ENCODE peak calls at places on chromosomes 3 and 15, in six cellular contexts. Q, S, X, H, N and P are unnamed samples.

GRCh38 chr3:107599755-107600122 is 77.0 kb downstream of the BBX start:
- DNase-seq in Q (no peak), S (no peak), X (no peak), H (no peak), N (no peak), P (no peak)

GRCh38 chr3:186772281-186772885 is 11.0 kb upstream of the EIF4A2 start:
- DNase-seq in Q (no peak), S (no peak), X (no peak), H (no peak), N (no peak), P (no peak)

GRCh38 chr3:189103208-189103607 is 68.6 kb upstream of the TPRG1 start:
- DNase-seq in Q (peak), S (no peak), X (no peak), H (no peak), N (no peak), P (no peak)

GRCh38 chr15:52228928-52229327 is 37.7 kb upstream of the GNB5 start:
- DNase-seq in Q (peak), S (peak), X (peak), H (peak), N (no peak), P (peak)

GRCh38 chr3:191296041-191296541 is 33.1 kb upstream of the CCDC50 start:
- DNase-seq in Q (no peak), S (no peak), X (no peak), H (no peak), N (no peak), P (peak)

GRCh38 chr3:46561951-46562350 is 4.2 kb downstream of the LRRC2 start:
- DNase-seq in Q (no peak), S (no peak), X (no peak), H (no peak), N (no peak), P (no peak)

GRCh38 chr15:100141304-100142080 is 200.3 kb downstream of the ADAMTS17 start:
- DNase-seq in Q (no peak), S (no peak), X (no peak), H (no peak), N (no peak), P (no peak)

GRCh38 chr15:70783610-70784021 is 20.3 kb upstream of the UACA start:
- DNase-seq in Q (peak), S (peak), X (peak), H (no peak), N (no peak), P (peak)

GRCh38 chr15:85607141-85607806 is 187.5 kb downstream of the KLHL25 start:
- DNase-seq in Q (peak), S (peak), X (no peak), H (no peak), N (no peak), P (no peak)
- H3K4me3 ChIP-seq in Q (no peak), S (no peak), X (peak), H (no peak), N (no peak), P (no peak)

GRCh38 chr15:67080118-67080899 is 14.9 kb downstream of the SMAD3 start:
- DNase-seq in Q (no peak), S (peak), X (no peak), H (no peak), N (no peak), P (no peak)
- H3K4me3 ChIP-seq in Q (no peak), S (no peak), X (no peak), H (no peak), N (no peak), P (no peak)

DNA sequence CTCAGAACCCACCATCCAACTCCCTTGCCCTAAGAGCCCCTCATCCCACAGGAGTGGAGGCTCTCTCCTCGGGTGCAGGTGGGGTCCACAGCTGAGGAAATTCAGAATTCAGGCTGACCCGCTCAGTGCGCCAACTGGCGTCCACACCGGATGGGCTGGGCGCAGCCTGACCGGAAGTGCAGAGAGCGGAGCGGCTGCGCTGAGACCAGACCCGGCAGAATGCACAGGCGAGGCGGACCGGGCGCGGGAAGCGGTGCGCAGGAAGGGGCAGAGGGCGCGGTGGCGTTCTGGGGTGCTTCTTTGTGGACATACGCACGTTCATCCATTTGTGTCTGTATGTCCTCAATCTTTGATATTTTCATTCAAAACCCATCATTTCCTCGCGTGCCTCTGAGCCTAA is 210.5 kb upstream of the NDN start:
- DNase-seq in Q (no peak), S (no peak), X (no peak), H (no peak), N (no peak), P (no peak)
- H3K4me3 ChIP-seq in Q (no peak), S (no peak), X (no peak), H (no peak), N (no peak), P (no peak)

DNA sequence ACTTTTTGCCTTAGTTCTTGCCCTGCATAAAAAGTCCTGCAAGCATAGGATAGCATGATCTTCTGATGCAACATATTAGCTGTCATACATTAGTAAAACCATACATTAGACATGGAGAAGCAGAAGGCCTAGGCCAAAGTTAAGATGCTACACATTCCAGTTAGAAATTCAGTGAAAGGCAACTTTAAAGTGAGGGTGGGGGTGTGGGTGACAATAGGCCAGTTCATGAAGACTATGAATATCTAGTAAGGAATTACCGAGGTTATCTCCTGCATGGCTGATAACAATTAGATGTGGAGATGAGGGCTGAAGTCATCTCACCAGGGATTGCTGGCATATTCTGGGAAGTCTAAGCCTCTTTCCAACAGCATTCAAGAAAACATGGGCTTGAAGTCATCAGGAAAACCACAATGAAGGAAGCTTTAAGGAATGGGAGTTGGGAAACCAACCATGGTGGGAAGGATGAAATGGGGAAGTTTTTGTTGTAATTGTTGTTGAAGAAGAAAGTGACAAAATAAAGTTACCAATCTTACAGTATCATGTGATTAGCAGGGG is 410.0 kb downstream of the FOXP1 start:
- DNase-seq in Q (no peak), S (peak), X (no peak), H (no peak), N (no peak), P (no peak)
- H3K4me3 ChIP-seq in Q (no peak), S (no peak), X (no peak), H (no peak), N (no peak), P (no peak)

GRCh38 chr15:48962662-48963523 is 826 bp downstream of the SHC4 start:
- DNase-seq in Q (peak), S (peak), X (peak), H (peak), N (no peak), P (no peak)
- H3K4me3 ChIP-seq in Q (peak), S (peak), X (peak), H (peak), N (peak), P (peak)

DNA sequence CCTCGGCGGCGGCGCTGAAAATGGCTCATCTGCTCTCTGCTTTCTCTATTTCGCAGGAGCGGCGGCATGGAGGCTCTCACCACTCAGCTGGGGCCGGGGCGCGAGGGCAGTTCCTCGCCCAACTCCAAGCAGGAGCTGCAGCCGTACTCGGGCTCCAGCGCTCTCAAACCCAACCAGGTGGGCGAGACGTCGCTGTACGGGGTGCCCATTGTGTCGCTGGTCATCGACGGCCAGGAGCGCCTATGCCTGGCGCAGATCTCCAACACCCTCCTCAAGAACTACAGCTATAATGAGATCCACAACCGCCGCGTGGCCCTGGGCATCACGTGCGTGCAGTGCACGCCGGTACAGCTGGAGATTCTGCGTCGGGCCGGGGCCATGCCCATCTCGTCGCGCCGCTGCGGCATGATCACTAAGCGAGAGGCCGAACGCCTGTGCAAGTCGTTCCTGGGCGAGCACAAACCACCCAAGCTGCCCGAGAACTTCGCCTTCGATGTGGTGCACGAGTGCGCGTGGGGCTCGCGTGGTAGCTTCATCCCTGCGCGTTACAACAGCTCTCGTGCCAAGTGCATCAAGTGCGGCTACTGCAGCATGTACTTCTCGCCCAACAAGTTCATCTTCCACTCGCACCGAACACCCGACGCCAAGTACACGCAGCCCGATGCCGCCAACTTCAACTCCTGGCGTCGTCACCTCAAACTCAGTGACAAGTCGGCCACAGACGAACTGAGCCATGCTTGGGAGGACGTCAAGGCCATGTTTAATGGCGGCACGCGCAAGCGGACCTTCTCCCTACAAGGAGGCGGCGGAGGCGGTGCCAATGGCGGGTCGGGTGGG is 789 bp downstream of the SKOR1 start:
- DNase-seq in Q (no peak), S (no peak), X (no peak), H (no peak), N (no peak), P (no peak)
- H3K4me3 ChIP-seq in Q (no peak), S (no peak), X (no peak), H (no peak), N (no peak), P (no peak)

GRCh38 chr15:38559131-38559530 is 5.5 kb downstream of the RASGRP1 start:
- DNase-seq in Q (no peak), S (no peak), X (no peak), H (no peak), N (no peak), P (no peak)

GRCh38 chr15:38557855-38558713 is 6.5 kb downstream of the RASGRP1 start:
- DNase-seq in Q (no peak), S (no peak), X (no peak), H (no peak), N (no peak), P (peak)

GRCh38 chr15:38559908-38560307 is 4.7 kb downstream of the RASGRP1 start:
- DNase-seq in Q (no peak), S (no peak), X (no peak), H (no peak), N (no peak), P (no peak)

GRCh38 chr15:38560456-38560926 is 4.1 kb downstream of the RASGRP1 start:
- DNase-seq in Q (no peak), S (no peak), X (no peak), H (no peak), N (no peak), P (no peak)

GRCh38 chr15:38558714-38559059 is 5.9 kb downstream of the RASGRP1 start:
- DNase-seq in Q (peak), S (peak), X (no peak), H (no peak), N (no peak), P (no peak)
- H3K4me3 ChIP-seq in Q (no peak), S (no peak), X (no peak), H (no peak), N (no peak), P (no peak)

GRCh38 chr15:36601497-36601932 is 22.1 kb downstream of the CDIN1 start:
- DNase-seq in Q (peak), S (peak), X (no peak), H (no peak), N (peak), P (no peak)
- H3K4me3 ChIP-seq in Q (no peak), S (no peak), X (no peak), H (no peak), N (no peak), P (no peak)

GRCh38 chr3:99974989-99975388 is 139.3 kb downstream of the FILIP1L start:
- DNase-seq in Q (peak), S (no peak), X (no peak), H (no peak), N (no peak), P (no peak)

GRCh38 chr3:99980606-99981005 is 133.7 kb downstream of the FILIP1L start:
- DNase-seq in Q (no peak), S (no peak), X (no peak), H (no peak), N (no peak), P (no peak)

GRCh38 chr3:99972380-99973104 is 141.8 kb downstream of the FILIP1L start:
- DNase-seq in Q (no peak), S (no peak), X (no peak), H (no peak), N (no peak), P (no peak)

GRCh38 chr3:99978221-99978620 is 136.1 kb downstream of the FILIP1L start:
- DNase-seq in Q (no peak), S (no peak), X (no peak), H (no peak), N (no peak), P (no peak)

DNA sequence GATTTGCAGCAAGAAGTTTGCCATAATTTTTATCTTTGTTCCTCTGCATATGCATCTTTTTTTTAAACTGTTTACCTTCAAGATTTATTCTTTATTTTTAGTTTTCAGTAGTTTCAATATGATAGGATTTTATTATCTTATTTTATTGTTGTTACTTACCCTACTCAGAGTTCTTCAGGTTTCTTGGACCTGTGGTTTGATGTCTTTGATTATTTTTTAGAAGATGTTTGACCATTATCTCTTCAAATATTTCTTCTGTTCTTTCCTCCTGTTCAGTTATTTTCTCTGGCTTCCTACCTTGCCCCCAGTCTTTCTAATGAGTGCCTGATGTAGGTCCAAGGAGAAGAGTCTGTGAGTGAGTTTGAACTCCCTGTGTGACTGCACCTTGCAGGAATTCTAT is 137.7 kb downstream of the FILIP1L start:
- DNase-seq in Q (no peak), S (no peak), X (no peak), H (no peak), N (no peak), P (no peak)
- H3K4me3 ChIP-seq in Q (no peak), S (no peak), X (no peak), H (no peak), N (no peak), P (no peak)